ENCODE peak calls at places on chromosome 3, in nine cellular contexts. One of them, this sample, is unnamed.

GRCh38 chr3:8810561-8810960 is 41.1 kb upstream of the OXTR start:
- DNase-seq in GM23248: no peak
- DNase-seq in D341Med: no peak
- DNase-seq in nephron progenitor cell: no peak
- DNase-seq in amygdala: no peak
- DNase-seq in posterior cingulate gyrus: no peak
- DNase-seq in hippocampal formation: no peak
- DNase-seq in body of pancreas: no peak
- DNase-seq in stimulated activated effector memory CD8-positive, alpha-beta T cell treated with anti-CD3 and anti-CD28 coated beads, Interleukin-12 subunit alpha, Interleukin-12 subunit beta, amount 100 ng/mL, for 72 hours: no peak
- DNase-seq in this sample: no peak

GRCh38 chr3:110420158-110420641 is 651.4 kb upstream of the NECTIN3 start:
- DNase-seq in stimulated activated effector memory CD8-positive, alpha-beta T cell treated with anti-CD3 and anti-CD28 coated beads, Interleukin-12 subunit alpha, Interleukin-12 subunit beta, amount 100 ng/mL, for 72 hours: no peak
- DNase-seq in nephron progenitor cell: no peak
- DNase-seq in hippocampal formation: no peak
- DNase-seq in D341Med: no peak
- DNase-seq in amygdala: no peak
- DNase-seq in GM23248: peak
- DNase-seq in posterior cingulate gyrus: no peak
- DNase-seq in body of pancreas: no peak
- DNase-seq in this sample: no peak

GRCh38 chr3:28590851-28591250 is 242.2 kb upstream of the AZI2 start:
- DNase-seq in posterior cingulate gyrus: no peak
- DNase-seq in amygdala: no peak
- DNase-seq in body of pancreas: no peak
- DNase-seq in GM23248: peak
- DNase-seq in nephron progenitor cell: no peak
- DNase-seq in stimulated activated effector memory CD8-positive, alpha-beta T cell treated with anti-CD3 and anti-CD28 coated beads, Interleukin-12 subunit alpha, Interleukin-12 subunit beta, amount 100 ng/mL, for 72 hours: no peak
- DNase-seq in D341Med: no peak
- DNase-seq in hippocampal formation: no peak
- DNase-seq in this sample: no peak

GRCh38 chr3:14541646-14542045 is 1.5 kb upstream of the GRIP2 start:
- DNase-seq in GM23248: no peak
- DNase-seq in nephron progenitor cell: no peak
- DNase-seq in hippocampal formation: no peak
- DNase-seq in body of pancreas: no peak
- DNase-seq in D341Med: no peak
- DNase-seq in stimulated activated effector memory CD8-positive, alpha-beta T cell treated with anti-CD3 and anti-CD28 coated beads, Interleukin-12 subunit alpha, Interleukin-12 subunit beta, amount 100 ng/mL, for 72 hours: no peak
- DNase-seq in amygdala: no peak
- DNase-seq in posterior cingulate gyrus: no peak
- DNase-seq in this sample: no peak

GRCh38 chr3:74009961-74010859 is 385.5 kb upstream of the PDZRN3 start:
- DNase-seq in hippocampal formation: no peak
- DNase-seq in D341Med: no peak
- DNase-seq in GM23248: no peak
- DNase-seq in body of pancreas: no peak
- DNase-seq in stimulated activated effector memory CD8-positive, alpha-beta T cell treated with anti-CD3 and anti-CD28 coated beads, Interleukin-12 subunit alpha, Interleukin-12 subunit beta, amount 100 ng/mL, for 72 hours: no peak
- DNase-seq in amygdala: no peak
- DNase-seq in posterior cingulate gyrus: no peak
- DNase-seq in nephron progenitor cell: no peak
- DNase-seq in this sample: no peak

GRCh38 chr3:49727154-49727923 is 3.6 kb upstream of the GMPPB start:
- DNase-seq in hippocampal formation: no peak
- DNase-seq in posterior cingulate gyrus: peak
- DNase-seq in amygdala: no peak
- DNase-seq in D341Med: peak
- DNase-seq in stimulated activated effector memory CD8-positive, alpha-beta T cell treated with anti-CD3 and anti-CD28 coated beads, Interleukin-12 subunit alpha, Interleukin-12 subunit beta, amount 100 ng/mL, for 72 hours: no peak
- DNase-seq in GM23248: no peak
- DNase-seq in nephron progenitor cell: no peak
- DNase-seq in body of pancreas: no peak
- DNase-seq in this sample: no peak

GRCh38 chr3:149936812-149937230 is 33.9 kb downstream of the PFN2 start:
- DNase-seq in nephron progenitor cell: peak
- DNase-seq in body of pancreas: peak
- DNase-seq in hippocampal formation: no peak
- DNase-seq in GM23248: peak
- DNase-seq in stimulated activated effector memory CD8-positive, alpha-beta T cell treated with anti-CD3 and anti-CD28 coated beads, Interleukin-12 subunit alpha, Interleukin-12 subunit beta, amount 100 ng/mL, for 72 hours: peak
- DNase-seq in amygdala: no peak
- DNase-seq in posterior cingulate gyrus: peak
- DNase-seq in D341Med: peak
- DNase-seq in this sample: no peak

GRCh38 chr3:184338538-184338945 is 1.1 kb downstream of the FAM131A start:
- DNase-seq in hippocampal formation: peak
- DNase-seq in stimulated activated effector memory CD8-positive, alpha-beta T cell treated with anti-CD3 and anti-CD28 coated beads, Interleukin-12 subunit alpha, Interleukin-12 subunit beta, amount 100 ng/mL, for 72 hours: no peak
- DNase-seq in amygdala: peak
- DNase-seq in D341Med: no peak
- DNase-seq in nephron progenitor cell: peak
- DNase-seq in posterior cingulate gyrus: peak
- DNase-seq in body of pancreas: peak
- DNase-seq in GM23248: peak
- DNase-seq in this sample: no peak

GRCh38 chr3:25604107-25604805 is 60.5 kb downstream of the TOP2B start:
- DNase-seq in hippocampal formation: no peak
- DNase-seq in posterior cingulate gyrus: no peak
- DNase-seq in stimulated activated effector memory CD8-positive, alpha-beta T cell treated with anti-CD3 and anti-CD28 coated beads, Interleukin-12 subunit alpha, Interleukin-12 subunit beta, amount 100 ng/mL, for 72 hours: no peak
- DNase-seq in amygdala: no peak
- DNase-seq in GM23248: peak
- DNase-seq in nephron progenitor cell: no peak
- DNase-seq in body of pancreas: no peak
- DNase-seq in D341Med: no peak
- DNase-seq in this sample: no peak

GRCh38 chr3:132288357-132288756 is 28.9 kb upstream of the ACP3 start:
- DNase-seq in hippocampal formation: no peak
- DNase-seq in body of pancreas: no peak
- DNase-seq in stimulated activated effector memory CD8-positive, alpha-beta T cell treated with anti-CD3 and anti-CD28 coated beads, Interleukin-12 subunit alpha, Interleukin-12 subunit beta, amount 100 ng/mL, for 72 hours: no peak
- DNase-seq in amygdala: no peak
- DNase-seq in nephron progenitor cell: no peak
- DNase-seq in D341Med: no peak
- DNase-seq in GM23248: peak
- DNase-seq in posterior cingulate gyrus: no peak
- DNase-seq in this sample: no peak

GRCh38 chr3:64008487-64008886 is 14.8 kb downstream of the PSMD6 start:
- DNase-seq in posterior cingulate gyrus: no peak
- DNase-seq in hippocampal formation: no peak
- DNase-seq in D341Med: no peak
- DNase-seq in stimulated activated effector memory CD8-positive, alpha-beta T cell treated with anti-CD3 and anti-CD28 coated beads, Interleukin-12 subunit alpha, Interleukin-12 subunit beta, amount 100 ng/mL, for 72 hours: no peak
- DNase-seq in nephron progenitor cell: no peak
- DNase-seq in body of pancreas: no peak
- DNase-seq in amygdala: no peak
- DNase-seq in GM23248: no peak
- DNase-seq in this sample: no peak

GRCh38 chr3:136659253-136659652 is 92.9 kb downstream of the STAG1 start:
- DNase-seq in amygdala: peak
- DNase-seq in GM23248: peak
- DNase-seq in D341Med: no peak
- DNase-seq in stimulated activated effector memory CD8-positive, alpha-beta T cell treated with anti-CD3 and anti-CD28 coated beads, Interleukin-12 subunit alpha, Interleukin-12 subunit beta, amount 100 ng/mL, for 72 hours: no peak
- DNase-seq in body of pancreas: no peak
- DNase-seq in posterior cingulate gyrus: peak
- DNase-seq in nephron progenitor cell: peak
- DNase-seq in hippocampal formation: peak
- DNase-seq in this sample: no peak

This sample was measured in activated B cell treated with CpG ODN at 0.5 μM for 24 hours.